ENCODE peak calls at places on chromosomes 16 and 17, in ten cellular contexts. P is Peyer's patch, C is ovary, I is esophagus squamous epithelium, O is right lobe of liver, M is adrenal gland, H is lower leg skin, J is transverse colon, Q is gastrocnemius medialis, E is body of pancreas. L is an unnamed sample.

GRCh38 chr16:49869731-49870130 is 13.8 kb upstream of the ZNF423 start:
- DNase-seq in P (no peak), C (no peak), I (no peak), O (no peak), M (no peak), H (no peak), J (no peak), Q (no peak), E (no peak), L (no peak)

GRCh38 chr17:51045616-51046526 is 74.8 kb downstream of the SPAG9 start:
- DNase-seq in P (no peak), C (no peak), I (no peak), O (no peak), M (no peak), H (no peak), J (no peak), Q (no peak), E (no peak), L (no peak)

GRCh38 chr17:27905524-27906237 is 12.5 kb upstream of the LYRM9 start:
- DNase-seq in P (no peak), C (no peak), I (no peak), O (no peak), M (no peak), H (no peak), J (no peak), Q (no peak), E (no peak), L (no peak)

GRCh38 chr17:3665834-3666233 is 2.5 kb downstream of the TAX1BP3 start:
- DNase-seq in P (no peak), C (no peak), I (no peak), O (peak), M (no peak), H (no peak), J (no peak), Q (no peak), E (no peak), L (no peak)

GRCh38 chr16:84585886-84586285 is 32.0 kb downstream of the COTL1 start:
- DNase-seq in P (peak), C (no peak), I (no peak), O (no peak), M (no peak), H (no peak), J (no peak), Q (no peak), E (no peak), L (no peak)

GRCh38 chr17:2183346-2183745 is 120.2 kb downstream of the SMG6 start:
- DNase-seq in P (no peak), C (no peak), I (no peak), O (no peak), M (no peak), H (no peak), J (no peak), Q (no peak), E (no peak), L (no peak)

GRCh38 chr17:51813166-51813783 is 345.2 kb downstream of the CA10 start:
- DNase-seq in P (no peak), C (no peak), I (no peak), O (no peak), M (no peak), H (no peak), J (peak), Q (no peak), E (no peak), L (no peak)

GRCh38 chr16:85616608-85617311 is 3.6 kb downstream of the GSE1 start:
- DNase-seq in P (peak), C (no peak), I (peak), O (peak), M (peak), H (no peak), J (peak), Q (no peak), E (peak), L (no peak)

GRCh38 chr16:89409161-89409711 is 81.1 kb downstream of the ANKRD11 start:
- DNase-seq in P (peak), C (no peak), I (no peak), O (no peak), M (no peak), H (no peak), J (peak), Q (no peak), E (no peak), L (no peak)

GRCh38 chr16:35744716-35745115 is 2285.3 kb downstream of the TP53TG3F start:
- DNase-seq in P (no peak), C (no peak), I (no peak), O (no peak), M (no peak), H (no peak), J (no peak), Q (no peak), E (no peak), L (no peak)

GRCh38 chr16:88589441-88589840 is 19.2 kb downstream of the ZC3H18 start:
- DNase-seq in P (no peak), C (no peak), I (no peak), O (no peak), M (no peak), H (no peak), J (no peak), Q (no peak), E (no peak), L (no peak)

GRCh38 chr17:82041139-82041814 is 3.8 kb upstream of the DCXR start:
- DNase-seq in P (no peak), C (no peak), I (no peak), O (no peak), M (no peak), H (no peak), J (no peak), Q (no peak), E (no peak), L (no peak)

DNA sequence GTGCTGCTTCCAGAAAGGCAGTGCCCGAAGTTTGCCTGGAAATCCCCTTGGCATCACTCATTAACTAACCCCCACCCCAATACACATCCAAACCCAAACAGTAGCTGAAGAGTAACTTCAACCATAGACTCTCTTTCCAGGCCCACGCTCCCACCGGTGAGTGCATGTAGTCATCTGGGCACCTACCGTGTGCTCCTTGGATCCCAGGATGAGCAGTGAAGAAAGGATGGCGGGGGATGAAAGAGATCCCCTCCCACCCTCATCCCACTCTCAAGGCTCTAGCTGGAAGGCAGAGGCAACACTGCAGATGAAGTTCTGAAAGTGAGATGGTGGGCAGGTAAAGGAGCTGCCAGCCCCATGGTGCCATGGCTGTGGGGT is 305.0 kb downstream of the SOX9 start:
- DNase-seq in P (no peak), C (no peak), I (no peak), O (no peak), M (no peak), H (no peak), J (no peak), Q (no peak), E (no peak), L (no peak)
- TF ChIP-seq POLR2A in P (no peak), C (no peak), I (no peak), O (no peak), M (no peak), H (no peak), J (no peak), Q (no peak), E (no peak), L (no peak)

DNA sequence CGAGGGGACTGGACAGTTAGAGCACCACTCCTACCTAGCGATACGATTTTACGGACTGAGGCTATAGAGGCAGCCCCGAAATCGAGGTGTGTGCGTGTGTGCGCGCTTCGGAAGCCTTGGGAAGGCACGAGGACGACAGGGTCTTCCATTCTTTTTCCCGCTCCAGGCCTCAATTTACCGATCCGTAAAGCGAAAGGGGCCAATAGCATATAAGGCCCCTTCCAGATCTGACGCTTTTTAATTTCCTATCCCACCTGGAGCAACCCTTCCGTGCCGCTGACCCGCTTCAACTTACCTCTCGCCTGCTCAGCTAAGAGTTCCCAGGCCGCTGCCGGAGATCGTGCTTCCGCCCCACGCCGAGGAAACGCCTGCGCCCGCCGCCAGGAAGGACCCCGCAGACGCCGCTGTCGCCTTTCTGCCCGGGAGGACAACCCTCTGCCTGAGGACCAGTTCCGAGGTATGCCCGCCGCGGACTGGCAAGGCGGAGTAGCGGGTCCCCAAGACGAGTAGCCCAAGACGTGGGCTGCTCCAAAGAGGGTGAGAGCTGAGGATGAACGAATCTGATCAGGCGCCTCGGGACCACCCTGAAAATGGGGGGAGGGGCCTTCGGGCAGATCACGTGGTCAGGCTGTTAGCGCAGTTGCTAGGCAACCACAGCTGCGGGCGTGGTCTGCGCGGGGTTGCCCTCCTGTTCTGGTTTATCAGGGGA is at the start of gene EFTUD2:
- DNase-seq in P (peak), C (peak), I (peak), O (peak), M (peak), H (peak), J (peak), Q (peak), E (peak), L (peak)
- TF ChIP-seq POLR2A in P (peak), C (peak), I (peak), O (peak), M (peak), H (no peak), J (peak), Q (peak), E (peak), L (no peak)

GRCh38 chr17:55334881-55335523 is 70.2 kb downstream of the HLF start:
- DNase-seq in P (no peak), C (no peak), I (no peak), O (no peak), M (no peak), H (no peak), J (no peak), Q (no peak), E (no peak), L (peak)
- TF ChIP-seq POLR2A in P (no peak), C (no peak), I (no peak), O (no peak), M (no peak), H (no peak), J (no peak), Q (no peak), E (no peak), L (no peak)

DNA sequence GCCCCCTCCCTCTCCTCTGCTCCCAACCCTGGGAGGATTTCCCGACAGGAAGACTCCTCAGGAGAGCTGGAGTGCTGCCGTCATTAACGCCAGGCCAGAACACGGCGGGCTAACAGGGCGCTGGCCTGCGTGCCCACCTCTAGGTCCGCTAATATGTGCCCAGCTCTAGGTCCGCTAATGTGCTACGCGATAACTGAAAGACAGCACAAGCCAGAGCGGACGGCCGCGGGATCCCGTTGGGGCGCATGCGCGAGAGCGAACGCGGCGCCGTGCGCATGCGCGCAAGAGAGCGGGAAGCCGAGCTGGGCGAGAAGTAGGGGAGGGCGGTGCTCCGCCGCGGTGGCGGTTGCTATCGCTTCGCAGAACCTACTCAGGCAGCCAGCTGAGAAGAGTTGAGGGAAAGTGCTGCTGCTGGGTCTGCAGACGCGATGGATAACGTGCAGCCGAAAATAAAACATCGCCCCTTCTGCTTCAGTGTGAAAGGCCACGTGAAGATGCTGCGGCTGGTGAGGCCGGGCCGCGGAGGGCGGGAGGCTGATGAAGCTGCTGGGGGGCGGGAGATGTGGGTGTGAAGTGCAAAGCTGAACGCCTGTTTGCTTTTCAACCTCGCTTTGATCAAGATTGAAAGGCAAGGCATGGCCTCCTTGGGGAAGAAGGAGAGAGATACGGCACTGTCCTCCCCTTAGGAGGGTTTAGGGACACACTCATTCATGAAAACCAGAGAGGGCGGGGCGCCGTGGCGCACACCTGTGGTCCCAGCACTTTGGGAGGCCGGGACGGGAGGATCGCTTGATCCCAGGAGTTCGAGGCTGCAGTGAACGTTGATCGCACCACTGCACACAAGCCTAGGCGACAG is at the start of gene CKLF:
- DNase-seq in P (peak), C (peak), I (no peak), O (peak), M (peak), H (peak), J (peak), Q (peak), E (peak), L (peak)
- TF ChIP-seq POLR2A in P (peak), C (peak), I (peak), O (peak), M (peak), H (no peak), J (peak), Q (peak), E (peak), L (no peak)